ENCODE peak calls at places on chromosomes 5 and 9, in six cellular contexts. One of them, this sample, is unnamed.

GRCh38 chr5:90930756-90931431 is 372.3 kb downstream of the ADGRV1 start:
- DNase-seq in HEK293T: no peak
- DNase-seq in Calu3: no peak
- DNase-seq in NCI-H1092: no peak
- DNase-seq in GDM1: no peak
- DNase-seq in Karpas-422: no peak
- DNase-seq in this sample: no peak

GRCh38 chr5:180212363-180213255 is 3.6 kb upstream of the RASGEF1C start:
- DNase-seq in HEK293T: no peak
- DNase-seq in Calu3: peak; percentile 35
- DNase-seq in NCI-H1092: no peak
- DNase-seq in GDM1: no peak
- DNase-seq in Karpas-422: no peak
- DNase-seq in this sample: no peak

GRCh38 chr5:9850456-9850855 is 220.3 kb upstream of the TAS2R1 start:
- DNase-seq in HEK293T: no peak
- DNase-seq in Calu3: no peak
- DNase-seq in NCI-H1092: no peak
- DNase-seq in GDM1: no peak
- DNase-seq in Karpas-422: no peak
- DNase-seq in this sample: no peak

GRCh38 chr9:88578486-88579362 is 43.7 kb downstream of the NXNL2 start:
- DNase-seq in HEK293T: peak; percentile 89
- DNase-seq in Calu3: peak; percentile 88
- DNase-seq in NCI-H1092: peak; percentile 25
- DNase-seq in GDM1: peak; percentile 23
- DNase-seq in Karpas-422: peak; percentile 83
- DNase-seq in this sample: peak; percentile 28

GRCh38 chr5:73437126-73438047 is 11.2 kb downstream of the FOXD1 start:
- DNase-seq in HEK293T: peak; percentile 77
- DNase-seq in Calu3: peak; percentile 86
- DNase-seq in NCI-H1092: peak; percentile 38
- DNase-seq in GDM1: no peak
- DNase-seq in Karpas-422: no peak
- DNase-seq in this sample: peak; percentile 87

GRCh38 chr9:123544007-123544827 is 188.2 kb downstream of the CRB2 start:
- DNase-seq in HEK293T: peak; percentile 46
- DNase-seq in Calu3: peak; percentile 25
- DNase-seq in NCI-H1092: peak; percentile 6
- DNase-seq in GDM1: peak; percentile 3
- DNase-seq in Karpas-422: peak; percentile 64
- DNase-seq in this sample: peak; percentile 29

GRCh38 chr9:135567311-135567710 is 5.8 kb downstream of the PAEP start:
- DNase-seq in HEK293T: no peak
- DNase-seq in Calu3: no peak
- DNase-seq in NCI-H1092: no peak
- DNase-seq in GDM1: no peak
- DNase-seq in Karpas-422: no peak
- DNase-seq in this sample: peak; percentile 34

GRCh38 chr5:51043740-51044139 is 339.5 kb upstream of the ISL1 start:
- DNase-seq in HEK293T: no peak
- DNase-seq in Calu3: no peak
- DNase-seq in NCI-H1092: no peak
- DNase-seq in GDM1: no peak
- DNase-seq in Karpas-422: no peak
- DNase-seq in this sample: no peak

GRCh38 chr9:99042620-99043019 is 62.3 kb upstream of the TGFBR1 start:
- DNase-seq in HEK293T: no peak
- DNase-seq in Calu3: no peak
- DNase-seq in NCI-H1092: no peak
- DNase-seq in GDM1: no peak
- DNase-seq in Karpas-422: no peak
- DNase-seq in this sample: no peak

GRCh38 chr5:180647941-180648500 is 1.4 kb downstream of the FLT4 start:
- DNase-seq in HEK293T: no peak
- DNase-seq in Calu3: no peak
- DNase-seq in NCI-H1092: no peak
- DNase-seq in GDM1: no peak
- DNase-seq in Karpas-422: no peak
- DNase-seq in this sample: no peak

GRCh38 chr9:72986522-72987116 is 33.8 kb upstream of the ALDH1A1 start:
- DNase-seq in HEK293T: no peak
- DNase-seq in Calu3: no peak
- DNase-seq in NCI-H1092: no peak
- DNase-seq in GDM1: no peak
- DNase-seq in Karpas-422: no peak
- DNase-seq in this sample: no peak

GRCh38 chr5:151470440-151470839 is 23.0 kb downstream of the SLC36A1 start:
- DNase-seq in HEK293T: no peak
- DNase-seq in Calu3: no peak
- DNase-seq in NCI-H1092: no peak
- DNase-seq in GDM1: no peak
- DNase-seq in Karpas-422: no peak
- DNase-seq in this sample: peak; percentile 41

GRCh38 chr5:109063223-109063622 is 315.5 kb downstream of the FER start:
- DNase-seq in HEK293T: no peak
- DNase-seq in Calu3: no peak
- DNase-seq in NCI-H1092: no peak
- DNase-seq in GDM1: no peak
- DNase-seq in Karpas-422: no peak
- DNase-seq in this sample: no peak

GRCh38 chr9:16343249-16344237 is 526.9 kb downstream of the BNC2 start:
- DNase-seq in HEK293T: no peak
- DNase-seq in Calu3: no peak
- DNase-seq in NCI-H1092: no peak
- DNase-seq in GDM1: no peak
- DNase-seq in Karpas-422: no peak
- DNase-seq in this sample: no peak

GRCh38 chr9:5851445-5851844 is 18.5 kb upstream of the ERMP1 start:
- DNase-seq in HEK293T: no peak
- DNase-seq in Calu3: peak; percentile 14
- DNase-seq in NCI-H1092: no peak
- DNase-seq in GDM1: peak; percentile 76
- DNase-seq in Karpas-422: no peak
- DNase-seq in this sample: no peak

GRCh38 chr9:136297016-136297691 is 6.7 kb downstream of the CCDC187 start:
- DNase-seq in HEK293T: no peak
- DNase-seq in Calu3: peak; percentile 58
- DNase-seq in NCI-H1092: no peak
- DNase-seq in GDM1: no peak
- DNase-seq in Karpas-422: no peak
- DNase-seq in this sample: peak; percentile 70

GRCh38 chr5:147887026-147887627 is 8.6 kb downstream of the SCGB3A2 start:
- DNase-seq in HEK293T: peak; percentile 8
- DNase-seq in Calu3: peak; percentile 56
- DNase-seq in NCI-H1092: no peak
- DNase-seq in GDM1: peak; percentile 11
- DNase-seq in Karpas-422: peak; percentile 77
- DNase-seq in this sample: no peak

GRCh38 chr5:432201-432927 is 10.6 kb upstream of the EXOC3 start:
- DNase-seq in HEK293T: no peak
- DNase-seq in Calu3: no peak
- DNase-seq in NCI-H1092: no peak
- DNase-seq in GDM1: no peak
- DNase-seq in Karpas-422: no peak
- DNase-seq in this sample: no peak

GRCh38 chr9:124145903-124146575 is 111.7 kb upstream of the NEK6 start:
- DNase-seq in HEK293T: no peak
- DNase-seq in Calu3: no peak
- DNase-seq in NCI-H1092: no peak
- DNase-seq in GDM1: no peak
- DNase-seq in Karpas-422: no peak
- DNase-seq in this sample: no peak

GRCh38 chr5:8676731-8677130 is 807.8 kb downstream of the MTRR start:
- DNase-seq in HEK293T: no peak
- DNase-seq in Calu3: no peak
- DNase-seq in NCI-H1092: no peak
- DNase-seq in GDM1: no peak
- DNase-seq in Karpas-422: no peak
- DNase-seq in this sample: no peak

GRCh38 chr9:28583832-28584231 is 1010.6 kb upstream of the C9orf72 start:
- DNase-seq in HEK293T: no peak
- DNase-seq in Calu3: no peak
- DNase-seq in NCI-H1092: no peak
- DNase-seq in GDM1: no peak
- DNase-seq in Karpas-422: no peak
- DNase-seq in this sample: no peak

GRCh38 chr9:134025606-134026541 is 593 bp downstream of the BRD3OS start:
- DNase-seq in HEK293T: peak; percentile 41
- DNase-seq in Calu3: peak; percentile 20
- DNase-seq in NCI-H1092: peak; percentile 32
- DNase-seq in GDM1: no peak
- DNase-seq in Karpas-422: peak; percentile 90
- DNase-seq in this sample: no peak

GRCh38 chr9:129854588-129855110 is 19.4 kb downstream of the USP20 start:
- DNase-seq in HEK293T: no peak
- DNase-seq in Calu3: no peak
- DNase-seq in NCI-H1092: no peak
- DNase-seq in GDM1: peak; percentile 45
- DNase-seq in Karpas-422: no peak
- DNase-seq in this sample: no peak

GRCh38 chr9:127967151-127967809 is 13.5 kb downstream of the EEIG1 start:
- DNase-seq in HEK293T: no peak
- DNase-seq in Calu3: no peak
- DNase-seq in NCI-H1092: no peak
- DNase-seq in GDM1: no peak
- DNase-seq in Karpas-422: no peak
- DNase-seq in this sample: no peak

GRCh38 chr9:81868145-81868544 is 60.1 kb upstream of the SPATA31D4 start:
- DNase-seq in HEK293T: no peak
- DNase-seq in Calu3: no peak
- DNase-seq in NCI-H1092: no peak
- DNase-seq in GDM1: no peak
- DNase-seq in Karpas-422: no peak
- DNase-seq in this sample: no peak

GRCh38 chr5:6634327-6634713 is 1.1 kb downstream of the SRD5A1 start:
- DNase-seq in HEK293T: peak; percentile 17
- DNase-seq in Calu3: no peak
- DNase-seq in NCI-H1092: no peak
- DNase-seq in GDM1: no peak
- DNase-seq in Karpas-422: peak; percentile 67
- DNase-seq in this sample: peak; percentile 14

GRCh38 chr5:35664584-35664983 is 46.9 kb downstream of the SPEF2 start:
- DNase-seq in HEK293T: no peak
- DNase-seq in Calu3: no peak
- DNase-seq in NCI-H1092: no peak
- DNase-seq in GDM1: no peak
- DNase-seq in Karpas-422: no peak
- DNase-seq in this sample: no peak

GRCh38 chr5:54742417-54742889 is 224.9 kb downstream of the SNX18 start:
- DNase-seq in HEK293T: no peak
- DNase-seq in Calu3: peak; percentile 63
- DNase-seq in NCI-H1092: no peak
- DNase-seq in GDM1: no peak
- DNase-seq in Karpas-422: no peak
- DNase-seq in this sample: no peak

GRCh38 chr9:137448569-137448962 is 7.4 kb upstream of the ENTPD8 start:
- DNase-seq in HEK293T: no peak
- DNase-seq in Calu3: no peak
- DNase-seq in NCI-H1092: no peak
- DNase-seq in GDM1: no peak
- DNase-seq in Karpas-422: no peak
- DNase-seq in this sample: no peak

GRCh38 chr9:114460513-114461225 is 44.6 kb downstream of the WHRN start:
- DNase-seq in HEK293T: no peak
- DNase-seq in Calu3: no peak
- DNase-seq in NCI-H1092: peak; percentile 70
- DNase-seq in GDM1: no peak
- DNase-seq in Karpas-422: no peak
- DNase-seq in this sample: no peak

GRCh38 chr9:134815435-134816214 is 65.0 kb upstream of the FCN2 start:
- DNase-seq in HEK293T: no peak
- DNase-seq in Calu3: no peak
- DNase-seq in NCI-H1092: no peak
- DNase-seq in GDM1: no peak
- DNase-seq in Karpas-422: no peak
- DNase-seq in this sample: no peak

GRCh38 chr9:30197954-30198353 is 2186.5 kb upstream of the ACO1 start:
- DNase-seq in HEK293T: no peak
- DNase-seq in Calu3: no peak
- DNase-seq in NCI-H1092: peak; percentile 3
- DNase-seq in GDM1: no peak
- DNase-seq in Karpas-422: no peak
- DNase-seq in this sample: peak; percentile 54

GRCh38 chr5:10232386-10232785 is 17.3 kb downstream of the ATPSCKMT start:
- DNase-seq in HEK293T: no peak
- DNase-seq in Calu3: no peak
- DNase-seq in NCI-H1092: no peak
- DNase-seq in GDM1: no peak
- DNase-seq in Karpas-422: no peak
- DNase-seq in this sample: no peak

GRCh38 chr9:98610711-98611110 is 98.0 kb downstream of the GABBR2 start:
- DNase-seq in HEK293T: no peak
- DNase-seq in Calu3: no peak
- DNase-seq in NCI-H1092: no peak
- DNase-seq in GDM1: no peak
- DNase-seq in Karpas-422: no peak
- DNase-seq in this sample: no peak

GRCh38 chr9:16442622-16443021 is 427.8 kb downstream of the BNC2 start:
- DNase-seq in HEK293T: no peak
- DNase-seq in Calu3: peak; percentile 33
- DNase-seq in NCI-H1092: no peak
- DNase-seq in GDM1: no peak
- DNase-seq in Karpas-422: no peak
- DNase-seq in this sample: no peak

GRCh38 chr5:72324186-72324825 is 4.1 kb downstream of the PTCD2 start:
- DNase-seq in HEK293T: no peak
- DNase-seq in Calu3: no peak
- DNase-seq in NCI-H1092: no peak
- DNase-seq in GDM1: no peak
- DNase-seq in Karpas-422: no peak
- DNase-seq in this sample: no peak